ENCODE peak calls at places on chromosomes 2 and 18, in five cellular contexts. O, T, E, J and N are unnamed samples.

GRCh38 chr2:157465554-157465953 is 21.7 kb upstream of the CYTIP start:
- DNase-seq in O (no peak), T (no peak), E (no peak), J (no peak), N (no peak)

GRCh38 chr2:99085400-99085799 is 56.1 kb upstream of the C2orf15 start:
- DNase-seq in O (no peak), T (no peak), E (no peak), J (no peak), N (no peak)

GRCh38 chr2:190446193-190446592 is 38.0 kb downstream of the MFSD6 start:
- DNase-seq in O (no peak), T (no peak), E (no peak), J (no peak), N (no peak)

GRCh38 chr18:3350566-3351527 is 88.9 kb downstream of the MYL12B start:
- DNase-seq in O (no peak), T (peak; percentile 60), E (no peak), J (no peak), N (no peak)

GRCh38 chr2:158006961-158007664 is 94.6 kb upstream of the UPP2 start:
- DNase-seq in O (no peak), T (no peak), E (peak; percentile 73), J (no peak), N (no peak)

GRCh38 chr2:167715932-167716331 is 531.5 kb downstream of the STK39 start:
- DNase-seq in O (no peak), T (no peak), E (no peak), J (no peak), N (no peak)

GRCh38 chr2:170177950-170178781 is at the start of gene MYO3B:
- DNase-seq in O (no peak), T (no peak), E (no peak), J (no peak), N (no peak)

GRCh38 chr2:43220982-43221659 is 5.3 kb downstream of the ZFP36L2 start:
- DNase-seq in O (no peak), T (no peak), E (peak; percentile 60), J (peak; percentile 78), N (peak; percentile 79)

GRCh38 chr2:54809814-54810213 is 86.4 kb downstream of the EML6 start:
- DNase-seq in O (no peak), T (peak; percentile 4), E (no peak), J (no peak), N (no peak)

GRCh38 chr2:202039278-202040100 is 5.8 kb downstream of the FZD7 start:
- DNase-seq in O (no peak), T (no peak), E (no peak), J (no peak), N (no peak)

GRCh38 chr2:12005886-12006681 is 259.7 kb downstream of the LPIN1 start:
- DNase-seq in O (no peak), T (no peak), E (peak; percentile 54), J (no peak), N (no peak)

GRCh38 chr2:132936791-132937190 is 266.8 kb upstream of the LYPD1 start:
- DNase-seq in O (no peak), T (no peak), E (no peak), J (no peak), N (no peak)

DNA sequence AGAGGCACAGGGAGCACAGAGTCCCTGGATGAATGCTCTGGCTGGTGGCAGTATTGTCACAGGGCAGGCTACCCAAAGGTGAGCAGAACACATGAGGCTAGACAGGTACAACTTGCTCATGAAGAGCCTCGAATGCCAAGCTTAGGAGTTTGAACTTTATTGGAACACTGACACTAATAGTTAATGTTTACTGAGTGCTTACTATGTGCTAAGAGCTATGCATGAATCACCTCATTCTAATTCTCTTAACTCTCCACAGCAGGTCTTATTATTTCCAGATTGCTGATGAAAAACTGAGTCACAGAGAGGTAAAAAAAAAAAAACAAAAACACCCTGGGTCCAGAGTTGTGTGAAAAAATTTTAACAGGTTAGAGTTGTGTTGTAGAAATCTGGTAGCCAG is 6.1 kb upstream of the EMX1 start:
- DNase-seq in O (no peak), T (no peak), E (no peak), J (no peak), N (no peak)
- H3K27me3 ChIP-seq in O (peaks cover 42% of the 10 kb centered on the region), T (peaks cover 17% of the 10 kb centered on the region), E (peaks cover 37% of the 10 kb centered on the region), J (peaks cover 8% of the 10 kb centered on the region), N (no peaks in the 10 kb centered on the region)

GRCh38 chr2:234482807-234483206 is 14.1 kb downstream of the ARL4C start:
- DNase-seq in O (no peak), T (no peak), E (no peak), J (no peak), N (no peak)
- H3K4me1 ChIP-seq in O (no peaks in the 10 kb centered on the region), T (no peaks in the 10 kb centered on the region), E (no peaks in the 10 kb centered on the region), J (no peaks in the 10 kb centered on the region), N (no peaks in the 10 kb centered on the region)

DNA sequence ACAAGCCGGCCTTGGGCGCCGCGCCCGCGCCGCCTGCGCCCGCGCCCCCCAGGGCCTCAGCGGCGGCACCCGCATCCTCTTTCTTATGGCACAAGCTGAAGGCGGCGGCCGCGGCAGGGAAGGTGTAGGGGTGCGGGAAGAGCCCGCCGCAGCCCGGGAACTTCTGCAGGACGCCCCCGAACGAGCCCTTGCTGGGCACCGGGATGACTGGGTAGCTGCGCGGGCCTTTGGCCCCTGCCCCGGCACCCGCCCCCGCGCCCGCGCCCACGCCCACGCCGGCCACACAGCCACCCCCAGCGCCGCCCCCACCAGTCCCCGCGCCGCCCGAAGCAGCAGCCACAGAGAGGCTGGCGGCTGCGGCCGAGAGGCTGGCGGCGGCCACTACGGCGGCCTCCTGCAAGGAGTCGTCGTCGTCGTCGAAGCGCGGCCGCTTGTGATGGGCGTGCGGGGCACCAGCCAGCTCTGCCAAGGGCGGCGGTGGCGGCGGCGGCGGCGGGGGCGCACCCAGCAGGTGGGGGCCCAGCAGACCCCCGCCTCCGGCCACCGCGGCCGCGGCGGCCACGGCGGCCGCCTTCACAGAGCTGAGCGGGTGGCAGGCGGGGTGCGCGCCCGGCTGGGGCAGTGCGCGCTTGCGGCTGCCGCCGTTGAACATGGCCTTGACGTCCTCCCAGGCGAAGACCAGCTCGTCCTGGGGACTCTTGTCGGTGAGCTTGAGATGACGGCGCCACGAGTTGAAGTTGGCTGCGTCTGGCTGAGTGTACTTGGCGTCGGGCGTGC is 3.4 kb downstream of the SKOR2 start:
- DNase-seq in O (no peak), T (no peak), E (no peak), J (no peak), N (no peak)
- H3K27me3 ChIP-seq in O (peaks cover 58% of the 10 kb centered on the region), T (peaks cover 42% of the 10 kb centered on the region), E (peaks cover 63% of the 10 kb centered on the region), J (no peaks in the 10 kb centered on the region), N (no peaks in the 10 kb centered on the region)

DNA sequence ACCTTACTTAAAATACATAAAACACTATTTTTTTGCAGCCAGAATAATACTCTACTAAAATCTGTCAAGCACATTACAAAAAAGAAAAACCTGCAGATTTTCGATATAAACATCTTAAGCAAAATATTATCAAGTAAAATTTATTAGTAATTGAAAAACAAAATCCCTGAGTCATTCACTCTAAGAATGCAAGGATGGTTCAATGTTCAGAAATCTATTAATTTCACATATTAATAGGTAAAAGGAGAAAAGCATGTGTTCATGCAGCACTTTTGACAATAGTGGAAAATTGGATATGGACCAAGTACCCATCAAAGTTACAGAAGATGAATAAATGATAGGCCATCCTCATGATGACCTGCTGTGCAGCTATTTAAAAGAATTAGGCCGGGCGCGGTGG is 66.2 kb upstream of the OTOS start:
- DNase-seq in O (no peak), T (no peak), E (no peak), J (no peak), N (peak; percentile 4)
- H3K4me1 ChIP-seq in O (peaks cover 14% of the 10 kb centered on the region), T (no peaks in the 10 kb centered on the region), E (no peaks in the 10 kb centered on the region), J (no peaks in the 10 kb centered on the region), N (no peaks in the 10 kb centered on the region)

DNA sequence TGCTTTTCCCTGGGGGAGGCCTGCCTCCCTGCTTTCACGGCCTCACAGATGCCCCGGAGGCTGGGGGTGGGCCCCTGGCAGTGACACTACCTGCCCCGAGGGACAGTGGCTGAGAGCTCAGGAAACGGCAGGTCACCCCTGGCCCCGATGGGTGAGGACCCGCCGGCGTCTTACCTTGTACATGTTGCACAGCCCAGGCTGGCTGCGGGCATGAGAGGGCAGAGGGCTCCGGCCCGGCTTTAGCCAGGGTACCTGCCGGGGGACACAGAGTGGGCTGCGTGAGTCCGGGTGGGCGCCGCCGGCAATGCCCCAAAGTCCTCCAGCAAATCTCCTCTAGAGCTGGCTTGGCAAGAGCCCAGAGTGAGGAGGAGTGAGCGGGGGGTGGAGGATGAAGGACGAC is 122.9 kb downstream of the MBP start:
- DNase-seq in O (no peak), T (no peak), E (no peak), J (no peak), N (peak; percentile 48)
- H3K27me3 ChIP-seq in O (no peaks in the 10 kb centered on the region), T (no peaks in the 10 kb centered on the region), E (no peaks in the 10 kb centered on the region), J (no peaks in the 10 kb centered on the region), N (no peaks in the 10 kb centered on the region)

DNA sequence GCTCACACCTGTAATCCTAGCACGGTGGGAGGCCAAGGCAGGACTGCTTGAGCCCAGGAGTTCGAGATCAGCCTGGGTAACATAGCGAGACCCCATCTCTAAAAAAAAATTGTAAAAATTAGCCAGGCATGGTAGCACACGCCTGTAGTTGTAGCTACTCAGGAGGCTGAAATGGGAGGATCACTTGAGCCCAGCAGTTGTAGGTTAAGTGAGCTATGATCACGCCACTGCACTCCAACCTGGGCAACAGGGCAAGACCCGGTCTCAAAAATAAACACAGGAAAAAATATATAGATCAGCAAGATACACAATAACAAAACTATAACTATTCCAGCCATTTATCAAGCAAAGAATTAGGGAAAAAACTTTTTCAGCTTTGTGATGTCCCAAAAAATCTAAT is 3.0 kb downstream of the SF3B1 start:
- DNase-seq in O (no peak), T (no peak), E (no peak), J (no peak), N (no peak)
- H3K4me1 ChIP-seq in O (peaks cover 5% of the 10 kb centered on the region), T (peaks cover 6% of the 10 kb centered on the region), E (peaks cover 52% of the 10 kb centered on the region), J (peaks cover 12% of the 10 kb centered on the region), N (peaks cover 2% of the 10 kb centered on the region)

DNA sequence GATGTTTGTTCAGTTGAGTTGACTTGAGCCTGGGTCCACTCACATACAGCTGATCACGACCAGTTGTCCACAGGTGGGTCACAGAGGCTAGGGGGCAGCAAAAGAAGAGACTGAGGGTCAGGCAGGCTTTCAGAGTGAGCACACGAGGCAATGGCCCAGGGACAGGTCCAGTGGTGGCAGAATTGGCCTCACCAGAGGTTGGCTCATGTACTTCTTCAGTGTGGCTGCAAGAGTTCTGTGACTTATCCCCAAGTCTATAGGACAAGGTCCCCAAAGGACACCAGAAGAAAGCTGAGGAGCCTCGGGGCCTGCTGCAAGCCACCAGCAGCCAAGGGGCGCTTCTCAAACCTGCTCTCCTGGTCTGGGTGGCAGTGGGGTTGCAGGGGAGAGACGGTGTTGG is 219.8 kb downstream of the TFCP2L1 start:
- DNase-seq in O (no peak), T (no peak), E (no peak), J (no peak), N (no peak)
- H3K27me3 ChIP-seq in O (no peaks in the 10 kb centered on the region), T (no peaks in the 10 kb centered on the region), E (peaks cover 6% of the 10 kb centered on the region), J (no peaks in the 10 kb centered on the region), N (no peaks in the 10 kb centered on the region)

DNA sequence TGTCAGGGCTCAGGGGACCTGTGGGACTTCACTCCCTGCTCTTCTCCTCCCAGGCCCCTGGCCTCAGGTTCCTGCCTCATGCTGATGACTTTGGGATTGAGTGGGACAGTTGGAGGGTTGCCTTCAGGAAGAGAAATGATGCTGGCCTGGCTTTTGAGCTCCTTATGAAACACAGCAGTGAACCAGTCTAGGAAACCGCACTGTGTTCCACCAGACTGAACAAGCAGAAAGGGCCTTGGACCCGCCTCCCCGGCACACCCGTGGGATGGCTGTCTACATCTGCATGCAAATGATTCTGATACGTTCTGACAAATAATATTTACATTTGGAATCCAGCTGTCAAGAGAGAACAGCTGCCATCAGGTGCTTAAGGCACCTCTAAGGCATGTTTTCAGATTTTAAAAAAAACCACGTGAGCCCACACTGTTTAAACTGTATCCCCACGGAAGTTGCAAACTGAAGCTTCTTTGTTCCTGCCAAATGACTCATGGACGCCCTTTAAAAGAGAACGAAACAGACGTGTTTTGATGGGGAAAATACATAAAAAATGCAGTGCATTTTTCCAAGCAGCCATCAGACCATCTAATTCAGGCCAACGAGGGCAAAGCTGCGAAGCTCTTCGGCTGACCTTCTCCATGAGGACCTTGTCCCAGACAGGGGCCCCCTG is 27.6 kb upstream of the ASAP2 start:
- DNase-seq in O (no peak), T (no peak), E (no peak), J (peak; percentile 70), N (peak; percentile 79)
- H3K4me1 ChIP-seq in O (peaks cover 5% of the 10 kb centered on the region), T (peaks cover 31% of the 10 kb centered on the region), E (peaks cover 21% of the 10 kb centered on the region), J (peaks cover 12% of the 10 kb centered on the region), N (peaks cover 2% of the 10 kb centered on the region)